ENCODE peak calls at places on chromosomes 2 and 18, in four cellular contexts. I, B, E and N are unnamed samples.
A peak's percentile ranks its signal among the peaks of the same experiment; 100 is the strongest.

GRCh38 chr2:98903767-98904485 is 32.1 kb downstream of the CRACDL start:
- DNase-seq in E (no peak), I (no peak), B (no peak), N (no peak)

GRCh38 chr2:142188562-142188961 is 57.7 kb upstream of the LRP1B start:
- DNase-seq in B (no peak), I (no peak), E (no peak), N (no peak)

GRCh38 chr2:47054036-47054555 is 101.0 kb downstream of the STPG4 start:
- DNase-seq in I (no peak), E (no peak), B (no peak), N (no peak)

GRCh38 chr2:221817052-221817451 is 244.9 kb upstream of the EPHA4 start:
- DNase-seq in B (no peak), E (peak; percentile 68), I (no peak), N (no peak)

GRCh38 chr2:1713156-1713838 is 31.0 kb downstream of the PXDN start:
- DNase-seq in B (no peak), I (no peak), E (no peak), N (no peak)

GRCh38 chr2:33015421-33016142 is 68.8 kb downstream of the LTBP1 start:
- DNase-seq in E (peak; percentile 42), I (no peak), B (no peak), N (no peak)

GRCh38 chr2:166417669-166418068 is 41.9 kb upstream of the SCN9A start:
- DNase-seq in B (no peak), I (no peak), E (peak; percentile 47), N (no peak)

GRCh38 chr18:46452820-46453219 is 204.2 kb downstream of the LOXHD1 start:
- DNase-seq in B (no peak), E (no peak), I (no peak), N (no peak)

GRCh38 chr2:215797676-215798075 is 215.7 kb downstream of the MREG start:
- DNase-seq in E (peak; percentile 61), I (no peak), B (no peak), N (no peak)

GRCh38 chr2:159209341-159210306 is 76.9 kb downstream of the WDSUB1 start:
- DNase-seq in I (no peak), E (no peak), B (no peak), N (peak; percentile 62)

GRCh38 chr2:1586946-1587840 is 157.1 kb downstream of the PXDN start:
- DNase-seq in E (peak; percentile 85), B (no peak), I (peak; percentile 30), N (peak; percentile 69)

GRCh38 chr2:96501471-96501874 is 3.7 kb downstream of the NEURL3 start:
- DNase-seq in B (no peak), I (no peak), E (no peak), N (no peak)

GRCh38 chr2:232237460-232237859 is 141.1 kb upstream of the ALPP start:
- DNase-seq in E (no peak), I (no peak), B (no peak), N (no peak)

GRCh38 chr2:215104226-215104625 is 34.2 kb downstream of the ABCA12 start:
- DNase-seq in E (no peak), I (no peak), B (no peak), N (no peak)